ENCODE peak calls at places on chromosomes 13 and 19, in eight cellular contexts. W is NCI-H1694; D is CD8-positive, alpha-beta T cell; T is ascending aorta; I is activated T-cell treated with anti-CD3 and anti-CD28 coated beads for 48 hours; J is endothelial cell; X is progenitor cell of endocrine pancreas; H is HCEC 1CT. E is an unnamed sample.

GRCh38 chr13:48110930-48111721 is 16.2 kb upstream of the MED4 start:
- DNase-seq in W (no peak), D (no peak), T (no peak), I (no peak), J (no peak), X (no peak), H (no peak), E (no peak)

GRCh38 chr19:5667751-5668271 is 12.5 kb downstream of the MICOS13 start:
- DNase-seq in W (no peak), D (no peak), T (no peak), I (no peak), J (no peak), X (no peak), H (no peak), E (no peak)

GRCh38 chr19:43300876-43301765 is 31.8 kb upstream of the PSG9 start:
- DNase-seq in W (no peak), D (no peak), T (no peak), I (no peak), J (no peak), X (no peak), H (no peak), E (no peak)

GRCh38 chr19:979318-979741 is 4.8 kb upstream of the WDR18 start:
- DNase-seq in W (no peak), D (no peak), T (no peak), I (no peak), J (no peak), X (no peak), H (no peak), E (no peak)

GRCh38 chr13:101535192-101535746 is 82.8 kb downstream of the ITGBL1 start:
- DNase-seq in W (no peak), D (no peak), T (no peak), I (no peak), J (no peak), X (no peak), H (peak; percentile 39), E (no peak)

GRCh38 chr13:90591927-90592268 is 755.6 kb upstream of the MIR17HG start:
- DNase-seq in W (no peak), D (no peak), T (no peak), I (no peak), J (peak; percentile 12), X (no peak), H (no peak), E (no peak)

GRCh38 chr13:57314897-57315520 is 148.0 kb downstream of the PRR20E start:
- DNase-seq in W (no peak), D (no peak), T (no peak), I (no peak), J (no peak), X (no peak), H (no peak), E (no peak)

GRCh38 chr13:50387124-50387581 is 371.9 kb downstream of the KCNRG start:
- DNase-seq in W (peak; percentile 92), D (peak; percentile 12), T (peak; percentile 26), I (no peak), J (no peak), X (no peak), H (no peak), E (no peak)

GRCh38 chr13:40452038-40452666 is 214.3 kb downstream of the FOXO1 start:
- DNase-seq in W (no peak), D (no peak), T (no peak), I (no peak), J (no peak), X (no peak), H (no peak), E (no peak)

GRCh38 chr19:11025006-11025405 is 64.2 kb downstream of the SMARCA4 start:
- DNase-seq in W (no peak), D (no peak), T (no peak), I (no peak), J (no peak), X (no peak), H (no peak), E (no peak)

GRCh38 chr13:52739468-52740071 is at the start of gene CNMD:
- DNase-seq in W (no peak), D (no peak), T (no peak), I (no peak), J (peak; percentile 8), X (no peak), H (no peak), E (no peak)

GRCh38 chr13:96835591-96835990 is 158.7 kb downstream of the OXGR1 start:
- DNase-seq in W (no peak), D (no peak), T (no peak), I (no peak), J (no peak), X (no peak), H (no peak), E (no peak)

GRCh38 chr19:46955114-46955812 is 64.4 kb upstream of the NPAS1 start:
- DNase-seq in W (no peak), D (peak; percentile 16), T (no peak), I (no peak), J (no peak), X (no peak), H (peak; percentile 56), E (no peak)

GRCh38 chr13:52452470-52452869 is 2.0 kb upstream of the VPS36 start:
- DNase-seq in W (no peak), D (no peak), T (no peak), I (no peak), J (no peak), X (no peak), H (no peak), E (no peak)

GRCh38 chr19:39070888-39071287 is 13.3 kb upstream of the ACP7 start:
- DNase-seq in W (no peak), D (no peak), T (no peak), I (no peak), J (no peak), X (no peak), H (peak; percentile 51), E (no peak)

GRCh38 chr19:39448271-39448670 is 2.9 kb downstream of the SUPT5H start:
- DNase-seq in W (no peak), D (no peak), T (no peak), I (no peak), J (no peak), X (no peak), H (peak; percentile 35), E (no peak)

GRCh38 chr19:36939153-36939552 is 23.0 kb downstream of the ZNF568 start:
- DNase-seq in W (no peak), D (no peak), T (no peak), I (no peak), J (no peak), X (no peak), H (no peak), E (no peak)